ENCODE peak calls at places on chromosomes 12 and 14, in four cellular contexts. A is head of caudate nucleus, E is NCI-H748 treated with DMSO at 0.1 percent for 48 hours, I is aorta. F is an unnamed sample.

GRCh38 chr12:71636704-71637115 is 26.9 kb downstream of the ZFC3H1 start:
- DNase-seq in A (peak; percentile 23), E (peak; percentile 70), I (no peak), F (peak; percentile 76)

GRCh38 chr12:77837876-77838291 is 7.2 kb downstream of the NAV3 start:
- DNase-seq in A (no peak), E (no peak), I (no peak), F (no peak)

GRCh38 chr12:132485619-132486018 is 4.3 kb upstream of the FBRSL1 start:
- DNase-seq in A (peak; percentile 2), E (no peak), I (no peak), F (no peak)

GRCh38 chr12:24561882-24562760 is 386.8 kb downstream of the BCAT1 start:
- DNase-seq in A (peak; percentile 59), E (peak; percentile 15), I (peak; percentile 85), F (peak; percentile 67)

GRCh38 chr12:14403711-14404164 is 38.3 kb downstream of the ATF7IP start:
- DNase-seq in A (peak; percentile 40), E (peak; percentile 72), I (no peak), F (peak; percentile 81)

GRCh38 chr14:21095430-21096205 is 2.8 kb downstream of the ZNF219 start:
- DNase-seq in A (no peak), E (no peak), I (no peak), F (no peak)

GRCh38 chr14:89171168-89171567 is 245.9 kb downstream of the FOXN3 start:
- DNase-seq in A (no peak), E (no peak), I (no peak), F (no peak)

GRCh38 chr12:18990866-18991265 is 138.7 kb upstream of the PLEKHA5 start:
- DNase-seq in A (no peak), E (no peak), I (no peak), F (no peak)

GRCh38 chr14:87971010-87971409 is 22.0 kb downstream of the GALC start:
- DNase-seq in A (no peak), E (no peak), I (no peak), F (no peak)

GRCh38 chr14:104443391-104444158 is 136.0 kb upstream of the C14orf180 start:
- DNase-seq in A (no peak), E (no peak), I (no peak), F (no peak)

F was measured in NCI-H774.